ENCODE peak calls at places on chromosomes 7 and 10, in six cellular contexts. One of them, this sample, is unnamed.

GRCh38 chr10:117544729-117545140 is 2.2 kb downstream of the EMX2 start:
- DNase-seq in pancreas: peak; percentile 62
- DNase-seq in uterus: no peak
- DNase-seq in hepatocyte: no peak
- DNase-seq in tibial artery: peak; percentile 62
- DNase-seq in neural progenitor cell: peak; percentile 61
- DNase-seq in this sample: no peak

GRCh38 chr7:69457912-69458491 is 140.3 kb upstream of the AUTS2 start:
- DNase-seq in uterus: peak; percentile 37
- DNase-seq in hepatocyte: peak; percentile 16
- DNase-seq in neural progenitor cell: peak; percentile 76
- DNase-seq in tibial artery: no peak
- DNase-seq in pancreas: no peak
- DNase-seq in this sample: no peak

GRCh38 chr10:106765355-106765754 is 399.2 kb downstream of the SORCS1 start:
- DNase-seq in neural progenitor cell: peak; percentile 20
- DNase-seq in uterus: no peak
- DNase-seq in tibial artery: no peak
- DNase-seq in pancreas: no peak
- DNase-seq in hepatocyte: no peak
- DNase-seq in this sample: no peak

GRCh38 chr10:75235375-75236177 is at the start of gene COMTD1:
- DNase-seq in pancreas: peak; percentile 100
- DNase-seq in tibial artery: peak; percentile 95
- DNase-seq in neural progenitor cell: peak; percentile 95
- DNase-seq in hepatocyte: peak; percentile 97
- DNase-seq in uterus: peak; percentile 91
- DNase-seq in this sample: peak; percentile 94

GRCh38 chr7:121480566-121481335 is 84.6 kb upstream of the FAM3C start:
- DNase-seq in pancreas: no peak
- DNase-seq in tibial artery: no peak
- DNase-seq in uterus: no peak
- DNase-seq in hepatocyte: no peak
- DNase-seq in neural progenitor cell: peak; percentile 68
- DNase-seq in this sample: no peak

GRCh38 chr7:126657599-126658358 is 595.0 kb downstream of the GRM8 start:
- DNase-seq in uterus: no peak
- DNase-seq in neural progenitor cell: no peak
- DNase-seq in pancreas: no peak
- DNase-seq in hepatocyte: peak; percentile 49
- DNase-seq in tibial artery: no peak
- DNase-seq in this sample: peak; percentile 40

GRCh38 chr7:95471076-95471475 is 14.7 kb upstream of the ASB4 start:
- DNase-seq in uterus: no peak
- DNase-seq in tibial artery: no peak
- DNase-seq in neural progenitor cell: peak; percentile 31
- DNase-seq in hepatocyte: no peak
- DNase-seq in pancreas: no peak
- DNase-seq in this sample: no peak

GRCh38 chr7:94001396-94001795 is 2.8 kb downstream of the BET1 start:
- DNase-seq in tibial artery: no peak
- DNase-seq in hepatocyte: no peak
- DNase-seq in neural progenitor cell: no peak
- DNase-seq in uterus: no peak
- DNase-seq in pancreas: no peak
- DNase-seq in this sample: no peak

GRCh38 chr7:135659159-135659837 is 3.0 kb upstream of the STMP1 start:
- DNase-seq in hepatocyte: no peak
- DNase-seq in pancreas: no peak
- DNase-seq in tibial artery: no peak
- DNase-seq in neural progenitor cell: no peak
- DNase-seq in uterus: no peak
- DNase-seq in this sample: no peak

GRCh38 chr10:44811072-44811471 is 100.1 kb upstream of the TMEM72 start:
- DNase-seq in pancreas: no peak
- DNase-seq in neural progenitor cell: no peak
- DNase-seq in uterus: no peak
- DNase-seq in tibial artery: no peak
- DNase-seq in hepatocyte: no peak
- DNase-seq in this sample: no peak

GRCh38 chr7:141631525-141631924 is 70.4 kb downstream of the DENND11 start:
- DNase-seq in uterus: no peak
- DNase-seq in hepatocyte: no peak
- DNase-seq in neural progenitor cell: no peak
- DNase-seq in tibial artery: no peak
- DNase-seq in pancreas: no peak
- DNase-seq in this sample: no peak

GRCh38 chr7:87545760-87546159 is 54.9 kb downstream of the ABCB1 start:
- DNase-seq in neural progenitor cell: no peak
- DNase-seq in pancreas: no peak
- DNase-seq in hepatocyte: no peak
- DNase-seq in tibial artery: no peak
- DNase-seq in uterus: no peak
- DNase-seq in this sample: no peak

GRCh38 chr10:132192076-132192975 is 5.6 kb downstream of the DPYSL4 start:
- DNase-seq in tibial artery: peak; percentile 60
- DNase-seq in uterus: no peak
- DNase-seq in hepatocyte: no peak
- DNase-seq in neural progenitor cell: no peak
- DNase-seq in pancreas: no peak
- DNase-seq in this sample: no peak

GRCh38 chr7:141659501-141659900 is 42.5 kb downstream of the DENND11 start:
- DNase-seq in tibial artery: peak; percentile 29
- DNase-seq in neural progenitor cell: no peak
- DNase-seq in uterus: no peak
- DNase-seq in hepatocyte: no peak
- DNase-seq in pancreas: no peak
- DNase-seq in this sample: no peak

GRCh38 chr7:139855498-139856270 is 26.6 kb downstream of the TBXAS1 start:
- DNase-seq in neural progenitor cell: no peak
- DNase-seq in hepatocyte: no peak
- DNase-seq in pancreas: no peak
- DNase-seq in tibial artery: no peak
- DNase-seq in uterus: no peak
- DNase-seq in this sample: no peak

GRCh38 chr7:117654780-117655179 is 175.0 kb downstream of the CFTR start:
- DNase-seq in pancreas: no peak
- DNase-seq in tibial artery: no peak
- DNase-seq in uterus: no peak
- DNase-seq in hepatocyte: no peak
- DNase-seq in neural progenitor cell: no peak
- DNase-seq in this sample: no peak

GRCh38 chr10:3785849-3786290 is 861 bp upstream of the KLF6 start:
- DNase-seq in hepatocyte: peak; percentile 48
- DNase-seq in neural progenitor cell: peak; percentile 55
- DNase-seq in uterus: peak; percentile 57
- DNase-seq in pancreas: no peak
- DNase-seq in tibial artery: no peak
- DNase-seq in this sample: no peak
- TF ChIP-seq CTCF in hepatocyte: no peak
- TF ChIP-seq CTCF in neural progenitor cell: no peak
- TF ChIP-seq CTCF in uterus: no peak
- TF ChIP-seq CTCF in pancreas: no peak
- TF ChIP-seq CTCF in tibial artery: no peak
- TF ChIP-seq CTCF in this sample: no peak

GRCh38 chr7:3312583-3312982 is 11.5 kb downstream of the SDK1 start:
- DNase-seq in uterus: no peak
- DNase-seq in neural progenitor cell: no peak
- DNase-seq in tibial artery: no peak
- DNase-seq in pancreas: no peak
- DNase-seq in hepatocyte: no peak
- DNase-seq in this sample: no peak

GRCh38 chr7:3309140-3309539 is 8.1 kb downstream of the SDK1 start:
- DNase-seq in uterus: no peak
- DNase-seq in neural progenitor cell: no peak
- DNase-seq in tibial artery: no peak
- DNase-seq in hepatocyte: no peak
- DNase-seq in pancreas: no peak
- DNase-seq in this sample: no peak

GRCh38 chr7:3302681-3303320 is 1.7 kb downstream of the SDK1 start:
- DNase-seq in hepatocyte: no peak
- DNase-seq in tibial artery: no peak
- DNase-seq in pancreas: no peak
- DNase-seq in uterus: no peak
- DNase-seq in neural progenitor cell: no peak
- DNase-seq in this sample: no peak

GRCh38 chr7:3310884-3311283 is 9.8 kb downstream of the SDK1 start:
- DNase-seq in uterus: no peak
- DNase-seq in pancreas: no peak
- DNase-seq in tibial artery: no peak
- DNase-seq in hepatocyte: no peak
- DNase-seq in neural progenitor cell: no peak
- DNase-seq in this sample: no peak

GRCh38 chr7:3307437-3307836 is 6.4 kb downstream of the SDK1 start:
- DNase-seq in hepatocyte: no peak
- DNase-seq in tibial artery: no peak
- DNase-seq in neural progenitor cell: no peak
- DNase-seq in pancreas: no peak
- DNase-seq in uterus: no peak
- DNase-seq in this sample: no peak
- H3K27me3 ChIP-seq in hepatocyte: no peaks in the 10 kb centered on the region
- H3K27me3 ChIP-seq in tibial artery: no peaks in the 10 kb centered on the region
- H3K27me3 ChIP-seq in neural progenitor cell: peaks cover 16% of the 10 kb centered on the region
- H3K27me3 ChIP-seq in pancreas: no peaks in the 10 kb centered on the region
- H3K27me3 ChIP-seq in uterus: no peaks in the 10 kb centered on the region
- H3K27me3 ChIP-seq in this sample: no peaks in the 10 kb centered on the region

GRCh38 chr7:134029743-134030142 is 97.4 kb upstream of the LRGUK start:
- DNase-seq in uterus: no peak
- DNase-seq in neural progenitor cell: no peak
- DNase-seq in pancreas: no peak
- DNase-seq in hepatocyte: no peak
- DNase-seq in tibial artery: no peak
- DNase-seq in this sample: no peak
- TF ChIP-seq CTCF in uterus: no peak
- TF ChIP-seq CTCF in neural progenitor cell: no peak
- TF ChIP-seq CTCF in pancreas: no peak
- TF ChIP-seq CTCF in hepatocyte: no peak
- TF ChIP-seq CTCF in tibial artery: no peak
- TF ChIP-seq CTCF in this sample: no peak

GRCh38 chr7:157774495-157774894 is 437.7 kb downstream of the DNAJB6 start:
- DNase-seq in hepatocyte: no peak
- DNase-seq in pancreas: no peak
- DNase-seq in neural progenitor cell: no peak
- DNase-seq in uterus: no peak
- DNase-seq in tibial artery: no peak
- DNase-seq in this sample: no peak

GRCh38 chr7:157771689-157772088 is 434.9 kb downstream of the DNAJB6 start:
- DNase-seq in pancreas: no peak
- DNase-seq in uterus: no peak
- DNase-seq in hepatocyte: no peak
- DNase-seq in neural progenitor cell: no peak
- DNase-seq in tibial artery: no peak
- DNase-seq in this sample: no peak

GRCh38 chr7:157770716-157771320 is 434.0 kb downstream of the DNAJB6 start:
- DNase-seq in neural progenitor cell: no peak
- DNase-seq in hepatocyte: no peak
- DNase-seq in pancreas: peak; percentile 31
- DNase-seq in tibial artery: no peak
- DNase-seq in uterus: no peak
- DNase-seq in this sample: no peak

GRCh38 chr7:157773361-157773760 is 436.6 kb downstream of the DNAJB6 start:
- DNase-seq in hepatocyte: no peak
- DNase-seq in tibial artery: no peak
- DNase-seq in pancreas: peak; percentile 35
- DNase-seq in uterus: no peak
- DNase-seq in neural progenitor cell: no peak
- DNase-seq in this sample: no peak

GRCh38 chr7:157772486-157773130 is 435.8 kb downstream of the DNAJB6 start:
- DNase-seq in uterus: no peak
- DNase-seq in hepatocyte: no peak
- DNase-seq in pancreas: peak; percentile 40
- DNase-seq in tibial artery: no peak
- DNase-seq in neural progenitor cell: no peak
- DNase-seq in this sample: no peak
- H3K27me3 ChIP-seq in uterus: no peaks in the 10 kb centered on the region
- H3K27me3 ChIP-seq in hepatocyte: peaks cover 4% of the 10 kb centered on the region
- H3K27me3 ChIP-seq in pancreas: no peaks in the 10 kb centered on the region
- H3K27me3 ChIP-seq in tibial artery: no peaks in the 10 kb centered on the region
- H3K27me3 ChIP-seq in neural progenitor cell: peaks cover 25% of the 10 kb centered on the region
- H3K27me3 ChIP-seq in this sample: no peaks in the 10 kb centered on the region

This sample was measured in GM06990.